ENCODE peak calls at places on chromosomes 13 and 19, in eight cellular contexts. One of them, this sample, is unnamed.

GRCh38 chr13:113786262-113786841 is 27.3 kb downstream of the TMEM255B start:
- DNase-seq in NCI-H510A treated with DMSO at 0.1 percent for 48 hours: no peak
- DNase-seq in iris pigment epithelial cell: peak
- DNase-seq in PC-9: no peak
- DNase-seq in Ammon's horn: no peak
- DNase-seq in stimulated activated CD8-positive, alpha-beta memory T cell treated with anti-CD3 and anti-CD28 coated beads, Interleukin-7, amount 100 ng/mL, for 4 hours: no peak
- DNase-seq in CD8-positive, alpha-beta T cell: no peak
- DNase-seq in fibroblast of the aortic adventitia: peak
- DNase-seq in this sample: peak

GRCh38 chr19:49773663-49774305 is 7.0 kb downstream of the AP2A1 start:
- DNase-seq in iris pigment epithelial cell: no peak
- DNase-seq in stimulated activated CD8-positive, alpha-beta memory T cell treated with anti-CD3 and anti-CD28 coated beads, Interleukin-7, amount 100 ng/mL, for 4 hours: no peak
- DNase-seq in Ammon's horn: no peak
- DNase-seq in CD8-positive, alpha-beta T cell: no peak
- DNase-seq in PC-9: no peak
- DNase-seq in fibroblast of the aortic adventitia: no peak
- DNase-seq in NCI-H510A treated with DMSO at 0.1 percent for 48 hours: no peak
- DNase-seq in this sample: no peak

GRCh38 chr13:90414691-90415596 is 932.5 kb upstream of the MIR17HG start:
- DNase-seq in CD8-positive, alpha-beta T cell: no peak
- DNase-seq in fibroblast of the aortic adventitia: peak
- DNase-seq in iris pigment epithelial cell: peak
- DNase-seq in stimulated activated CD8-positive, alpha-beta memory T cell treated with anti-CD3 and anti-CD28 coated beads, Interleukin-7, amount 100 ng/mL, for 4 hours: no peak
- DNase-seq in PC-9: peak
- DNase-seq in NCI-H510A treated with DMSO at 0.1 percent for 48 hours: peak
- DNase-seq in Ammon's horn: no peak
- DNase-seq in this sample: no peak

GRCh38 chr19:46574533-46574932 is 26.6 kb upstream of the CALM3 start:
- DNase-seq in PC-9: no peak
- DNase-seq in stimulated activated CD8-positive, alpha-beta memory T cell treated with anti-CD3 and anti-CD28 coated beads, Interleukin-7, amount 100 ng/mL, for 4 hours: peak
- DNase-seq in fibroblast of the aortic adventitia: peak
- DNase-seq in iris pigment epithelial cell: peak
- DNase-seq in NCI-H510A treated with DMSO at 0.1 percent for 48 hours: no peak
- DNase-seq in CD8-positive, alpha-beta T cell: no peak
- DNase-seq in Ammon's horn: peak
- DNase-seq in this sample: no peak

GRCh38 chr13:94248454-94249233 is 230.8 kb downstream of the DCT start:
- DNase-seq in NCI-H510A treated with DMSO at 0.1 percent for 48 hours: no peak
- DNase-seq in fibroblast of the aortic adventitia: peak
- DNase-seq in Ammon's horn: no peak
- DNase-seq in stimulated activated CD8-positive, alpha-beta memory T cell treated with anti-CD3 and anti-CD28 coated beads, Interleukin-7, amount 100 ng/mL, for 4 hours: no peak
- DNase-seq in iris pigment epithelial cell: peak
- DNase-seq in PC-9: no peak
- DNase-seq in CD8-positive, alpha-beta T cell: no peak
- DNase-seq in this sample: no peak

GRCh38 chr19:1000591-1001537 is 645 bp downstream of the GRIN3B start:
- DNase-seq in stimulated activated CD8-positive, alpha-beta memory T cell treated with anti-CD3 and anti-CD28 coated beads, Interleukin-7, amount 100 ng/mL, for 4 hours: no peak
- DNase-seq in iris pigment epithelial cell: no peak
- DNase-seq in PC-9: no peak
- DNase-seq in fibroblast of the aortic adventitia: no peak
- DNase-seq in NCI-H510A treated with DMSO at 0.1 percent for 48 hours: no peak
- DNase-seq in Ammon's horn: no peak
- DNase-seq in CD8-positive, alpha-beta T cell: no peak
- DNase-seq in this sample: no peak

GRCh38 chr13:111555906-111556305 is 235.5 kb downstream of the TEX29 start:
- DNase-seq in NCI-H510A treated with DMSO at 0.1 percent for 48 hours: no peak
- DNase-seq in CD8-positive, alpha-beta T cell: no peak
- DNase-seq in stimulated activated CD8-positive, alpha-beta memory T cell treated with anti-CD3 and anti-CD28 coated beads, Interleukin-7, amount 100 ng/mL, for 4 hours: no peak
- DNase-seq in iris pigment epithelial cell: no peak
- DNase-seq in PC-9: no peak
- DNase-seq in fibroblast of the aortic adventitia: no peak
- DNase-seq in Ammon's horn: no peak
- DNase-seq in this sample: no peak

GRCh38 chr13:59422646-59423045 is 741.1 kb downstream of the DIAPH3 start:
- DNase-seq in stimulated activated CD8-positive, alpha-beta memory T cell treated with anti-CD3 and anti-CD28 coated beads, Interleukin-7, amount 100 ng/mL, for 4 hours: no peak
- DNase-seq in PC-9: no peak
- DNase-seq in iris pigment epithelial cell: peak
- DNase-seq in fibroblast of the aortic adventitia: no peak
- DNase-seq in Ammon's horn: no peak
- DNase-seq in CD8-positive, alpha-beta T cell: no peak
- DNase-seq in NCI-H510A treated with DMSO at 0.1 percent for 48 hours: no peak
- DNase-seq in this sample: no peak

GRCh38 chr13:42038661-42039456 is 9.6 kb upstream of the DGKH start:
- DNase-seq in PC-9: no peak
- DNase-seq in fibroblast of the aortic adventitia: no peak
- DNase-seq in CD8-positive, alpha-beta T cell: no peak
- DNase-seq in stimulated activated CD8-positive, alpha-beta memory T cell treated with anti-CD3 and anti-CD28 coated beads, Interleukin-7, amount 100 ng/mL, for 4 hours: no peak
- DNase-seq in NCI-H510A treated with DMSO at 0.1 percent for 48 hours: no peak
- DNase-seq in iris pigment epithelial cell: no peak
- DNase-seq in Ammon's horn: no peak
- DNase-seq in this sample: no peak

GRCh38 chr19:17429661-17430101 is 9.8 kb downstream of the MVB12A start:
- DNase-seq in fibroblast of the aortic adventitia: no peak
- DNase-seq in iris pigment epithelial cell: no peak
- DNase-seq in PC-9: no peak
- DNase-seq in Ammon's horn: no peak
- DNase-seq in CD8-positive, alpha-beta T cell: no peak
- DNase-seq in NCI-H510A treated with DMSO at 0.1 percent for 48 hours: no peak
- DNase-seq in stimulated activated CD8-positive, alpha-beta memory T cell treated with anti-CD3 and anti-CD28 coated beads, Interleukin-7, amount 100 ng/mL, for 4 hours: no peak
- DNase-seq in this sample: no peak

GRCh38 chr19:33446918-33447293 is 73.4 kb downstream of the CEBPG start:
- DNase-seq in CD8-positive, alpha-beta T cell: no peak
- DNase-seq in Ammon's horn: no peak
- DNase-seq in stimulated activated CD8-positive, alpha-beta memory T cell treated with anti-CD3 and anti-CD28 coated beads, Interleukin-7, amount 100 ng/mL, for 4 hours: no peak
- DNase-seq in PC-9: no peak
- DNase-seq in fibroblast of the aortic adventitia: no peak
- DNase-seq in iris pigment epithelial cell: no peak
- DNase-seq in NCI-H510A treated with DMSO at 0.1 percent for 48 hours: no peak
- DNase-seq in this sample: no peak

GRCh38 chr19:17058236-17058635 is 17.0 kb downstream of the HAUS8 start:
- DNase-seq in Ammon's horn: no peak
- DNase-seq in NCI-H510A treated with DMSO at 0.1 percent for 48 hours: no peak
- DNase-seq in stimulated activated CD8-positive, alpha-beta memory T cell treated with anti-CD3 and anti-CD28 coated beads, Interleukin-7, amount 100 ng/mL, for 4 hours: no peak
- DNase-seq in fibroblast of the aortic adventitia: peak
- DNase-seq in PC-9: no peak
- DNase-seq in iris pigment epithelial cell: peak
- DNase-seq in CD8-positive, alpha-beta T cell: no peak
- DNase-seq in this sample: no peak

GRCh38 chr19:1259873-1260748 is 9.0 kb upstream of the CIRBP start:
- DNase-seq in PC-9: peak
- DNase-seq in iris pigment epithelial cell: peak
- DNase-seq in stimulated activated CD8-positive, alpha-beta memory T cell treated with anti-CD3 and anti-CD28 coated beads, Interleukin-7, amount 100 ng/mL, for 4 hours: peak
- DNase-seq in NCI-H510A treated with DMSO at 0.1 percent for 48 hours: no peak
- DNase-seq in Ammon's horn: no peak
- DNase-seq in fibroblast of the aortic adventitia: no peak
- DNase-seq in CD8-positive, alpha-beta T cell: no peak
- DNase-seq in this sample: peak

GRCh38 chr13:104318121-104318520 is 1251.9 kb upstream of the SLC10A2 start:
- DNase-seq in stimulated activated CD8-positive, alpha-beta memory T cell treated with anti-CD3 and anti-CD28 coated beads, Interleukin-7, amount 100 ng/mL, for 4 hours: no peak
- DNase-seq in iris pigment epithelial cell: peak
- DNase-seq in Ammon's horn: peak
- DNase-seq in NCI-H510A treated with DMSO at 0.1 percent for 48 hours: no peak
- DNase-seq in PC-9: no peak
- DNase-seq in CD8-positive, alpha-beta T cell: no peak
- DNase-seq in fibroblast of the aortic adventitia: peak
- DNase-seq in this sample: no peak

GRCh38 chr13:74687452-74688180 is 553.4 kb upstream of the KLF12 start:
- DNase-seq in iris pigment epithelial cell: no peak
- DNase-seq in stimulated activated CD8-positive, alpha-beta memory T cell treated with anti-CD3 and anti-CD28 coated beads, Interleukin-7, amount 100 ng/mL, for 4 hours: no peak
- DNase-seq in PC-9: no peak
- DNase-seq in fibroblast of the aortic adventitia: no peak
- DNase-seq in CD8-positive, alpha-beta T cell: no peak
- DNase-seq in Ammon's horn: no peak
- DNase-seq in NCI-H510A treated with DMSO at 0.1 percent for 48 hours: no peak
- DNase-seq in this sample: no peak

GRCh38 chr19:33110201-33110910 is 21.6 kb upstream of the WDR88 start:
- DNase-seq in CD8-positive, alpha-beta T cell: no peak
- DNase-seq in stimulated activated CD8-positive, alpha-beta memory T cell treated with anti-CD3 and anti-CD28 coated beads, Interleukin-7, amount 100 ng/mL, for 4 hours: no peak
- DNase-seq in NCI-H510A treated with DMSO at 0.1 percent for 48 hours: no peak
- DNase-seq in PC-9: peak
- DNase-seq in fibroblast of the aortic adventitia: peak
- DNase-seq in iris pigment epithelial cell: peak
- DNase-seq in Ammon's horn: no peak
- DNase-seq in this sample: no peak

GRCh38 chr13:91804724-91805123 is 406.3 kb downstream of the GPC5 start:
- DNase-seq in CD8-positive, alpha-beta T cell: no peak
- DNase-seq in PC-9: no peak
- DNase-seq in NCI-H510A treated with DMSO at 0.1 percent for 48 hours: no peak
- DNase-seq in iris pigment epithelial cell: no peak
- DNase-seq in stimulated activated CD8-positive, alpha-beta memory T cell treated with anti-CD3 and anti-CD28 coated beads, Interleukin-7, amount 100 ng/mL, for 4 hours: no peak
- DNase-seq in fibroblast of the aortic adventitia: no peak
- DNase-seq in Ammon's horn: no peak
- DNase-seq in this sample: no peak

GRCh38 chr19:45200614-45201013 is 22.0 kb downstream of the BLOC1S3 start:
- DNase-seq in NCI-H510A treated with DMSO at 0.1 percent for 48 hours: no peak
- DNase-seq in CD8-positive, alpha-beta T cell: no peak
- DNase-seq in stimulated activated CD8-positive, alpha-beta memory T cell treated with anti-CD3 and anti-CD28 coated beads, Interleukin-7, amount 100 ng/mL, for 4 hours: no peak
- DNase-seq in PC-9: peak
- DNase-seq in iris pigment epithelial cell: peak
- DNase-seq in Ammon's horn: peak
- DNase-seq in fibroblast of the aortic adventitia: peak
- DNase-seq in this sample: no peak

GRCh38 chr19:33348301-33349010 is 25.1 kb upstream of the CEBPG start:
- DNase-seq in iris pigment epithelial cell: peak
- DNase-seq in stimulated activated CD8-positive, alpha-beta memory T cell treated with anti-CD3 and anti-CD28 coated beads, Interleukin-7, amount 100 ng/mL, for 4 hours: no peak
- DNase-seq in NCI-H510A treated with DMSO at 0.1 percent for 48 hours: no peak
- DNase-seq in Ammon's horn: no peak
- DNase-seq in PC-9: no peak
- DNase-seq in CD8-positive, alpha-beta T cell: no peak
- DNase-seq in fibroblast of the aortic adventitia: peak
- DNase-seq in this sample: no peak

This sample was measured in Peyer's patch.